ENCODE peak calls at places on chromosomes 3 and 15, in eight cellular contexts. One of them, this sample, is unnamed.

GRCh38 chr3:66722675-66723074 is 221.9 kb upstream of the LRIG1 start:
- DNase-seq in neuronal stem cell: no peak
- DNase-seq in stimulated activated CD8-positive, alpha-beta memory T cell treated with anti-CD3 and anti-CD28 coated beads, Interleukin-7, amount 100 ng/mL, for 1 hour: no peak
- DNase-seq in NCI-H2081 treated with DMSO at 0.1 percent for 48 hours: no peak
- DNase-seq in dorsolateral prefrontal cortex: no peak
- DNase-seq in RPMI7951: peak
- DNase-seq in erythroblast: no peak
- DNase-seq in H9: no peak
- DNase-seq in this sample: peak

GRCh38 chr3:123986427-123986826 is 5.5 kb downstream of the ROPN1 start:
- DNase-seq in NCI-H2081 treated with DMSO at 0.1 percent for 48 hours: no peak
- DNase-seq in stimulated activated CD8-positive, alpha-beta memory T cell treated with anti-CD3 and anti-CD28 coated beads, Interleukin-7, amount 100 ng/mL, for 1 hour: no peak
- DNase-seq in RPMI7951: no peak
- DNase-seq in dorsolateral prefrontal cortex: no peak
- DNase-seq in erythroblast: no peak
- DNase-seq in H9: peak
- DNase-seq in neuronal stem cell: no peak
- DNase-seq in this sample: no peak

GRCh38 chr3:13276438-13277129 is 143.5 kb downstream of the NUP210 start:
- DNase-seq in erythroblast: no peak
- DNase-seq in stimulated activated CD8-positive, alpha-beta memory T cell treated with anti-CD3 and anti-CD28 coated beads, Interleukin-7, amount 100 ng/mL, for 1 hour: no peak
- DNase-seq in NCI-H2081 treated with DMSO at 0.1 percent for 48 hours: no peak
- DNase-seq in RPMI7951: no peak
- DNase-seq in H9: no peak
- DNase-seq in dorsolateral prefrontal cortex: no peak
- DNase-seq in neuronal stem cell: no peak
- DNase-seq in this sample: no peak

GRCh38 chr3:195256639-195257453 is 14.1 kb downstream of the XXYLT1 start:
- DNase-seq in RPMI7951: no peak
- DNase-seq in NCI-H2081 treated with DMSO at 0.1 percent for 48 hours: no peak
- DNase-seq in neuronal stem cell: no peak
- DNase-seq in stimulated activated CD8-positive, alpha-beta memory T cell treated with anti-CD3 and anti-CD28 coated beads, Interleukin-7, amount 100 ng/mL, for 1 hour: no peak
- DNase-seq in dorsolateral prefrontal cortex: no peak
- DNase-seq in H9: no peak
- DNase-seq in erythroblast: no peak
- DNase-seq in this sample: no peak

GRCh38 chr3:101466465-101467309 is 46.3 kb downstream of the SENP7 start:
- DNase-seq in RPMI7951: no peak
- DNase-seq in stimulated activated CD8-positive, alpha-beta memory T cell treated with anti-CD3 and anti-CD28 coated beads, Interleukin-7, amount 100 ng/mL, for 1 hour: no peak
- DNase-seq in erythroblast: no peak
- DNase-seq in H9: peak
- DNase-seq in dorsolateral prefrontal cortex: no peak
- DNase-seq in neuronal stem cell: peak
- DNase-seq in NCI-H2081 treated with DMSO at 0.1 percent for 48 hours: no peak
- DNase-seq in this sample: no peak

GRCh38 chr15:90099868-90100854 is 2.1 kb downstream of the IDH2 start:
- DNase-seq in NCI-H2081 treated with DMSO at 0.1 percent for 48 hours: no peak
- DNase-seq in H9: no peak
- DNase-seq in neuronal stem cell: no peak
- DNase-seq in dorsolateral prefrontal cortex: no peak
- DNase-seq in RPMI7951: peak
- DNase-seq in erythroblast: peak
- DNase-seq in stimulated activated CD8-positive, alpha-beta memory T cell treated with anti-CD3 and anti-CD28 coated beads, Interleukin-7, amount 100 ng/mL, for 1 hour: no peak
- DNase-seq in this sample: peak

GRCh38 chr3:73480187-73480672 is 144.5 kb downstream of the PDZRN3 start:
- DNase-seq in H9: no peak
- DNase-seq in dorsolateral prefrontal cortex: no peak
- DNase-seq in NCI-H2081 treated with DMSO at 0.1 percent for 48 hours: no peak
- DNase-seq in erythroblast: no peak
- DNase-seq in neuronal stem cell: no peak
- DNase-seq in stimulated activated CD8-positive, alpha-beta memory T cell treated with anti-CD3 and anti-CD28 coated beads, Interleukin-7, amount 100 ng/mL, for 1 hour: no peak
- DNase-seq in RPMI7951: no peak
- DNase-seq in this sample: no peak

GRCh38 chr15:89826671-89827655 is 12.3 kb upstream of the ANPEP start:
- DNase-seq in erythroblast: no peak
- DNase-seq in RPMI7951: no peak
- DNase-seq in stimulated activated CD8-positive, alpha-beta memory T cell treated with anti-CD3 and anti-CD28 coated beads, Interleukin-7, amount 100 ng/mL, for 1 hour: no peak
- DNase-seq in NCI-H2081 treated with DMSO at 0.1 percent for 48 hours: no peak
- DNase-seq in neuronal stem cell: no peak
- DNase-seq in H9: no peak
- DNase-seq in dorsolateral prefrontal cortex: no peak
- DNase-seq in this sample: no peak

GRCh38 chr3:100899440-100900091 is 93.7 kb downstream of the ABI3BP start:
- DNase-seq in dorsolateral prefrontal cortex: no peak
- DNase-seq in erythroblast: peak
- DNase-seq in H9: no peak
- DNase-seq in NCI-H2081 treated with DMSO at 0.1 percent for 48 hours: no peak
- DNase-seq in stimulated activated CD8-positive, alpha-beta memory T cell treated with anti-CD3 and anti-CD28 coated beads, Interleukin-7, amount 100 ng/mL, for 1 hour: no peak
- DNase-seq in neuronal stem cell: no peak
- DNase-seq in RPMI7951: no peak
- DNase-seq in this sample: peak

GRCh38 chr3:16372362-16373269 is 107.6 kb downstream of the OXNAD1 start:
- DNase-seq in neuronal stem cell: no peak
- DNase-seq in dorsolateral prefrontal cortex: no peak
- DNase-seq in NCI-H2081 treated with DMSO at 0.1 percent for 48 hours: no peak
- DNase-seq in stimulated activated CD8-positive, alpha-beta memory T cell treated with anti-CD3 and anti-CD28 coated beads, Interleukin-7, amount 100 ng/mL, for 1 hour: no peak
- DNase-seq in RPMI7951: no peak
- DNase-seq in H9: no peak
- DNase-seq in erythroblast: no peak
- DNase-seq in this sample: no peak

GRCh38 chr3:98577178-98577895 is 16.1 kb downstream of the CPOX start:
- DNase-seq in stimulated activated CD8-positive, alpha-beta memory T cell treated with anti-CD3 and anti-CD28 coated beads, Interleukin-7, amount 100 ng/mL, for 1 hour: no peak
- DNase-seq in erythroblast: no peak
- DNase-seq in H9: no peak
- DNase-seq in RPMI7951: peak
- DNase-seq in NCI-H2081 treated with DMSO at 0.1 percent for 48 hours: no peak
- DNase-seq in neuronal stem cell: no peak
- DNase-seq in dorsolateral prefrontal cortex: no peak
- DNase-seq in this sample: peak

GRCh38 chr3:175212896-175213295 is 353.8 kb downstream of the NAALADL2 start:
- DNase-seq in H9: no peak
- DNase-seq in NCI-H2081 treated with DMSO at 0.1 percent for 48 hours: no peak
- DNase-seq in stimulated activated CD8-positive, alpha-beta memory T cell treated with anti-CD3 and anti-CD28 coated beads, Interleukin-7, amount 100 ng/mL, for 1 hour: no peak
- DNase-seq in RPMI7951: no peak
- DNase-seq in erythroblast: no peak
- DNase-seq in neuronal stem cell: no peak
- DNase-seq in dorsolateral prefrontal cortex: no peak
- DNase-seq in this sample: peak

GRCh38 chr3:114571363-114571762 is 277.5 kb downstream of the TIGIT start:
- DNase-seq in H9: no peak
- DNase-seq in erythroblast: no peak
- DNase-seq in NCI-H2081 treated with DMSO at 0.1 percent for 48 hours: no peak
- DNase-seq in neuronal stem cell: no peak
- DNase-seq in stimulated activated CD8-positive, alpha-beta memory T cell treated with anti-CD3 and anti-CD28 coated beads, Interleukin-7, amount 100 ng/mL, for 1 hour: no peak
- DNase-seq in dorsolateral prefrontal cortex: no peak
- DNase-seq in RPMI7951: no peak
- DNase-seq in this sample: no peak

GRCh38 chr3:111538687-111539086 is 3.3 kb upstream of the CD96 start:
- DNase-seq in H9: no peak
- DNase-seq in erythroblast: no peak
- DNase-seq in stimulated activated CD8-positive, alpha-beta memory T cell treated with anti-CD3 and anti-CD28 coated beads, Interleukin-7, amount 100 ng/mL, for 1 hour: no peak
- DNase-seq in RPMI7951: peak
- DNase-seq in neuronal stem cell: no peak
- DNase-seq in dorsolateral prefrontal cortex: no peak
- DNase-seq in NCI-H2081 treated with DMSO at 0.1 percent for 48 hours: no peak
- DNase-seq in this sample: peak

GRCh38 chr3:16942955-16943354 is 58.2 kb downstream of the PLCL2 start:
- DNase-seq in H9: no peak
- DNase-seq in neuronal stem cell: no peak
- DNase-seq in erythroblast: no peak
- DNase-seq in dorsolateral prefrontal cortex: no peak
- DNase-seq in stimulated activated CD8-positive, alpha-beta memory T cell treated with anti-CD3 and anti-CD28 coated beads, Interleukin-7, amount 100 ng/mL, for 1 hour: no peak
- DNase-seq in NCI-H2081 treated with DMSO at 0.1 percent for 48 hours: no peak
- DNase-seq in RPMI7951: no peak
- DNase-seq in this sample: no peak

GRCh38 chr15:97904196-97904572 is 56.3 kb upstream of the ARRDC4 start:
- DNase-seq in dorsolateral prefrontal cortex: peak
- DNase-seq in NCI-H2081 treated with DMSO at 0.1 percent for 48 hours: no peak
- DNase-seq in H9: peak
- DNase-seq in RPMI7951: peak
- DNase-seq in neuronal stem cell: peak
- DNase-seq in erythroblast: peak
- DNase-seq in stimulated activated CD8-positive, alpha-beta memory T cell treated with anti-CD3 and anti-CD28 coated beads, Interleukin-7, amount 100 ng/mL, for 1 hour: no peak
- DNase-seq in this sample: peak

GRCh38 chr15:99446565-99447496 is 119.0 kb upstream of the MEF2A start:
- DNase-seq in NCI-H2081 treated with DMSO at 0.1 percent for 48 hours: no peak
- DNase-seq in H9: peak
- DNase-seq in neuronal stem cell: no peak
- DNase-seq in RPMI7951: no peak
- DNase-seq in dorsolateral prefrontal cortex: no peak
- DNase-seq in erythroblast: no peak
- DNase-seq in stimulated activated CD8-positive, alpha-beta memory T cell treated with anti-CD3 and anti-CD28 coated beads, Interleukin-7, amount 100 ng/mL, for 1 hour: no peak
- DNase-seq in this sample: no peak

GRCh38 chr3:182644800-182645433 is 148.4 kb upstream of the ATP11B start:
- DNase-seq in neuronal stem cell: no peak
- DNase-seq in NCI-H2081 treated with DMSO at 0.1 percent for 48 hours: no peak
- DNase-seq in dorsolateral prefrontal cortex: no peak
- DNase-seq in RPMI7951: no peak
- DNase-seq in stimulated activated CD8-positive, alpha-beta memory T cell treated with anti-CD3 and anti-CD28 coated beads, Interleukin-7, amount 100 ng/mL, for 1 hour: no peak
- DNase-seq in erythroblast: no peak
- DNase-seq in H9: no peak
- DNase-seq in this sample: no peak

GRCh38 chr3:63523100-63523499 is 129.4 kb upstream of the SNTN start:
- DNase-seq in stimulated activated CD8-positive, alpha-beta memory T cell treated with anti-CD3 and anti-CD28 coated beads, Interleukin-7, amount 100 ng/mL, for 1 hour: no peak
- DNase-seq in erythroblast: no peak
- DNase-seq in dorsolateral prefrontal cortex: no peak
- DNase-seq in H9: peak
- DNase-seq in NCI-H2081 treated with DMSO at 0.1 percent for 48 hours: no peak
- DNase-seq in neuronal stem cell: peak
- DNase-seq in RPMI7951: peak
- DNase-seq in this sample: peak

GRCh38 chr3:62372621-62373041 is 719 bp downstream of the FEZF2 start:
- DNase-seq in NCI-H2081 treated with DMSO at 0.1 percent for 48 hours: no peak
- DNase-seq in RPMI7951: no peak
- DNase-seq in stimulated activated CD8-positive, alpha-beta memory T cell treated with anti-CD3 and anti-CD28 coated beads, Interleukin-7, amount 100 ng/mL, for 1 hour: no peak
- DNase-seq in H9: peak
- DNase-seq in neuronal stem cell: no peak
- DNase-seq in dorsolateral prefrontal cortex: no peak
- DNase-seq in erythroblast: no peak
- DNase-seq in this sample: no peak

GRCh38 chr3:192246847-192247520 is 480.4 kb downstream of the FGF12 start:
- DNase-seq in dorsolateral prefrontal cortex: no peak
- DNase-seq in neuronal stem cell: no peak
- DNase-seq in RPMI7951: no peak
- DNase-seq in stimulated activated CD8-positive, alpha-beta memory T cell treated with anti-CD3 and anti-CD28 coated beads, Interleukin-7, amount 100 ng/mL, for 1 hour: no peak
- DNase-seq in NCI-H2081 treated with DMSO at 0.1 percent for 48 hours: no peak
- DNase-seq in H9: no peak
- DNase-seq in erythroblast: no peak
- DNase-seq in this sample: no peak

GRCh38 chr3:51946796-51947195 is 4.6 kb downstream of the PARP3 start:
- DNase-seq in dorsolateral prefrontal cortex: no peak
- DNase-seq in RPMI7951: no peak
- DNase-seq in stimulated activated CD8-positive, alpha-beta memory T cell treated with anti-CD3 and anti-CD28 coated beads, Interleukin-7, amount 100 ng/mL, for 1 hour: no peak
- DNase-seq in neuronal stem cell: no peak
- DNase-seq in NCI-H2081 treated with DMSO at 0.1 percent for 48 hours: no peak
- DNase-seq in erythroblast: no peak
- DNase-seq in H9: no peak
- DNase-seq in this sample: no peak

GRCh38 chr15:89108865-89109660 is 20.8 kb downstream of the ABHD2 start:
- DNase-seq in H9: no peak
- DNase-seq in stimulated activated CD8-positive, alpha-beta memory T cell treated with anti-CD3 and anti-CD28 coated beads, Interleukin-7, amount 100 ng/mL, for 1 hour: no peak
- DNase-seq in NCI-H2081 treated with DMSO at 0.1 percent for 48 hours: no peak
- DNase-seq in erythroblast: no peak
- DNase-seq in RPMI7951: no peak
- DNase-seq in dorsolateral prefrontal cortex: no peak
- DNase-seq in neuronal stem cell: no peak
- DNase-seq in this sample: no peak

GRCh38 chr3:133447751-133448477 is 48.1 kb downstream of the BFSP2 start:
- DNase-seq in erythroblast: no peak
- DNase-seq in RPMI7951: no peak
- DNase-seq in dorsolateral prefrontal cortex: no peak
- DNase-seq in neuronal stem cell: no peak
- DNase-seq in H9: no peak
- DNase-seq in NCI-H2081 treated with DMSO at 0.1 percent for 48 hours: no peak
- DNase-seq in stimulated activated CD8-positive, alpha-beta memory T cell treated with anti-CD3 and anti-CD28 coated beads, Interleukin-7, amount 100 ng/mL, for 1 hour: no peak
- DNase-seq in this sample: no peak

GRCh38 chr15:77019476-77020331 is 24.8 kb downstream of the PSTPIP1 start:
- DNase-seq in NCI-H2081 treated with DMSO at 0.1 percent for 48 hours: no peak
- DNase-seq in neuronal stem cell: no peak
- DNase-seq in stimulated activated CD8-positive, alpha-beta memory T cell treated with anti-CD3 and anti-CD28 coated beads, Interleukin-7, amount 100 ng/mL, for 1 hour: no peak
- DNase-seq in erythroblast: no peak
- DNase-seq in dorsolateral prefrontal cortex: no peak
- DNase-seq in RPMI7951: no peak
- DNase-seq in H9: no peak
- DNase-seq in this sample: peak

GRCh38 chr15:52392008-52392687 is 96.5 kb upstream of the MYO5C start:
- DNase-seq in NCI-H2081 treated with DMSO at 0.1 percent for 48 hours: no peak
- DNase-seq in erythroblast: no peak
- DNase-seq in RPMI7951: peak
- DNase-seq in neuronal stem cell: no peak
- DNase-seq in stimulated activated CD8-positive, alpha-beta memory T cell treated with anti-CD3 and anti-CD28 coated beads, Interleukin-7, amount 100 ng/mL, for 1 hour: no peak
- DNase-seq in dorsolateral prefrontal cortex: no peak
- DNase-seq in H9: peak
- DNase-seq in this sample: peak

GRCh38 chr3:44104668-44105321 is 136.9 kb upstream of the TOPAZ1 start:
- DNase-seq in H9: no peak
- DNase-seq in RPMI7951: peak
- DNase-seq in stimulated activated CD8-positive, alpha-beta memory T cell treated with anti-CD3 and anti-CD28 coated beads, Interleukin-7, amount 100 ng/mL, for 1 hour: no peak
- DNase-seq in NCI-H2081 treated with DMSO at 0.1 percent for 48 hours: no peak
- DNase-seq in neuronal stem cell: no peak
- DNase-seq in erythroblast: no peak
- DNase-seq in dorsolateral prefrontal cortex: no peak
- DNase-seq in this sample: peak

GRCh38 chr3:134486577-134487041 is 752 bp downstream of the CEP63 start:
- DNase-seq in erythroblast: peak
- DNase-seq in H9: no peak
- DNase-seq in NCI-H2081 treated with DMSO at 0.1 percent for 48 hours: no peak
- DNase-seq in neuronal stem cell: peak
- DNase-seq in stimulated activated CD8-positive, alpha-beta memory T cell treated with anti-CD3 and anti-CD28 coated beads, Interleukin-7, amount 100 ng/mL, for 1 hour: peak
- DNase-seq in RPMI7951: peak
- DNase-seq in dorsolateral prefrontal cortex: no peak
- DNase-seq in this sample: no peak

This sample was measured in EL.